ENCODE peak calls at places on chromosomes 13 and 19, in eight cellular contexts. N, D, E, T, Q, G, J and P are unnamed samples.

GRCh38 chr19:42313096-42313839 is at the start of gene TMEM145:
- DNase-seq in N (no peak), D (no peak), E (no peak), T (peak), Q (no peak), G (no peak), J (peak), P (peak)

GRCh38 chr13:107003911-107004310 is 436.0 kb upstream of the ARGLU1 start:
- DNase-seq in N (no peak), D (no peak), E (no peak), T (no peak), Q (no peak), G (no peak), J (no peak), P (no peak)

GRCh38 chr13:71285700-71286099 is 581.3 kb downstream of the DACH1 start:
- DNase-seq in N (no peak), D (no peak), E (no peak), T (no peak), Q (no peak), G (no peak), J (no peak), P (no peak)

GRCh38 chr19:16457195-16457953 is 14.4 kb downstream of the EPS15L1 start:
- DNase-seq in N (no peak), D (peak), E (no peak), T (peak), Q (peak), G (no peak), J (no peak), P (no peak)

GRCh38 chr13:41458187-41458938 is 1.0 kb downstream of the RGCC start:
- DNase-seq in N (no peak), D (peak), E (no peak), T (peak), Q (no peak), G (peak), J (peak), P (peak)

GRCh38 chr13:75910591-75910990 is 274.5 kb downstream of the LMO7 start:
- DNase-seq in N (no peak), D (no peak), E (no peak), T (no peak), Q (no peak), G (no peak), J (no peak), P (no peak)

GRCh38 chr19:35119091-35119490 is 3.5 kb downstream of the FXYD3 start:
- DNase-seq in N (no peak), D (no peak), E (no peak), T (peak), Q (no peak), G (no peak), J (no peak), P (no peak)

GRCh38 chr13:39965309-39965708 is 309.8 kb downstream of the COG6 start:
- DNase-seq in N (no peak), D (no peak), E (no peak), T (no peak), Q (no peak), G (no peak), J (no peak), P (no peak)

GRCh38 chr19:58543826-58544590 is at the start of gene TRIM28:
- DNase-seq in N (peak), D (peak), E (peak), T (peak), Q (peak), G (peak), J (peak), P (peak)

GRCh38 chr13:29993716-29994488 is 143.5 kb upstream of the UBL3 start:
- DNase-seq in N (no peak), D (no peak), E (peak), T (no peak), Q (no peak), G (no peak), J (no peak), P (no peak)

GRCh38 chr13:83935566-83935965 is 53.3 kb upstream of the SLITRK1 start:
- DNase-seq in N (no peak), D (no peak), E (no peak), T (no peak), Q (no peak), G (no peak), J (no peak), P (no peak)

GRCh38 chr13:108342369-108343289 is 73.1 kb downstream of the TNFSF13B start:
- DNase-seq in N (peak), D (no peak), E (no peak), T (no peak), Q (peak), G (no peak), J (peak), P (no peak)

GRCh38 chr19:29294343-29294811 is 81.4 kb upstream of the UQCRFS1 start:
- DNase-seq in N (no peak), D (peak), E (no peak), T (no peak), Q (no peak), G (no peak), J (no peak), P (no peak)

GRCh38 chr19:29945433-29945832 is 3.4 kb downstream of the URI1 start:
- DNase-seq in N (no peak), D (no peak), E (no peak), T (no peak), Q (no peak), G (no peak), J (no peak), P (no peak)

GRCh38 chr19:1844536-1845515 is 3.5 kb downstream of the REXO1 start:
- DNase-seq in N (no peak), D (no peak), E (no peak), T (no peak), Q (no peak), G (no peak), J (no peak), P (no peak)

GRCh38 chr13:33263976-33264619 is 21.5 kb downstream of the STARD13 start:
- DNase-seq in N (no peak), D (no peak), E (no peak), T (no peak), Q (no peak), G (no peak), J (no peak), P (no peak)

GRCh38 chr13:91355826-91356710 is 8.6 kb downstream of the MIR17HG start:
- DNase-seq in N (no peak), D (no peak), E (no peak), T (no peak), Q (no peak), G (no peak), J (no peak), P (no peak)

GRCh38 chr13:91357613-91358383 is 10.3 kb downstream of the MIR17HG start:
- DNase-seq in N (no peak), D (no peak), E (no peak), T (no peak), Q (no peak), G (no peak), J (peak), P (no peak)

GRCh38 chr13:91358384-91358776 is 10.9 kb downstream of the MIR17HG start:
- DNase-seq in N (no peak), D (no peak), E (no peak), T (peak), Q (no peak), G (no peak), J (peak), P (no peak)

GRCh38 chr13:91355099-91355825 is 7.8 kb downstream of the MIR17HG start:
- DNase-seq in N (no peak), D (no peak), E (no peak), T (no peak), Q (no peak), G (no peak), J (no peak), P (no peak)

GRCh38 chr13:91356919-91357612 is 9.6 kb downstream of the MIR17HG start:
- DNase-seq in N (no peak), D (no peak), E (no peak), T (no peak), Q (no peak), G (no peak), J (peak), P (no peak)
- TF ChIP-seq POLR2AphosphoS5 in N (peak), D (no peak), E (no peak), T (no peak), Q (peak), G (no peak), J (no peak), P (no peak)

GRCh38 chr19:12825259-12826131 is 8.9 kb downstream of the RTBDN start:
- DNase-seq in N (no peak), D (no peak), E (no peak), T (peak), Q (no peak), G (no peak), J (peak), P (no peak)
- TF ChIP-seq EP300 in N (no peak), D (no peak), E (no peak), T (no peak), Q (no peak), G (no peak), J (no peak), P (no peak)

DNA sequence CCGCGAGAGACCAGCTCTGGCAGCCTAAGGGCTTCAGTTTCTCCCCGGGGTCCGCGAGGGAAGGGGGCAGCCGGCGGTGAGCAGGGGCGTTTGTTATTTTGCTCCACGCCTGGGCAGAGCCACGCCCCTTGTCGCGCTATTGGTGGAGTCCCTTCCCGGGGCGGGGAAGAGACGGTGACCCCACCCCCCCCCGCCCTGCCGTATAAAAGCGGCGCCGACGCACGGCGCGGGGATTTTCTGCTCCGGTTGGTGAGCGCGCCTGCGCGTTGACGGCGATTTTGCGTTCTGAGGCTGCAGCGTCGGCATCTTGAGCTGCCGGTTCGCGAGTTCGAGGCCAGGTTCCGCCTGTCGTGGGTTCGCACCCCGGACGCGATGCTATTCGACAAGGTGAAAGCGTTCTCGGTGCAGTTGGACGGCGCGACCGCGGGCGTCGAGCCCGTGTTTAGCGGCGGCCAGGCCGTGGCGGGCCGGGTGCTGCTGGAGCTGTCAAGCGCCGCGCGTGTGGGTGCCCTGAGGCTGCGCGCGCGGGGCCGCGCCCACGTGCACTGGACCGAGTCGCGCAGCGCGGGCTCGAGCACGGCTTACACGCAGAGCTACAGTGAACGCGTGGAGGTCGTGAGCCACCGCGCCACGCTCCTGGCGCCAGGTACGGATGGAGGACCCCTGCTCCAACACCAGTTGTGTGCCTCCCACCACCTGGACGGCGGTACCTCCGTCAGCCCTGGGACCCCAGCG is at the start of gene ARRDC2:
- DNase-seq in N (no peak), D (peak), E (peak), T (peak), Q (peak), G (peak), J (peak), P (peak)
- TF ChIP-seq POLR2AphosphoS5 in N (peak), D (no peak), E (peak), T (peak), Q (peak), G (peak), J (no peak), P (peak)

GRCh38 chr19:44752123-44752815 is 3.8 kb downstream of the BCL3 start:
- DNase-seq in N (no peak), D (no peak), E (no peak), T (no peak), Q (no peak), G (no peak), J (no peak), P (no peak)

GRCh38 chr19:44754743-44755066 is 6.2 kb downstream of the BCL3 start:
- DNase-seq in N (no peak), D (no peak), E (no peak), T (no peak), Q (no peak), G (no peak), J (no peak), P (no peak)

GRCh38 chr19:44753932-44754742 is 5.6 kb downstream of the BCL3 start:
- DNase-seq in N (no peak), D (peak), E (peak), T (peak), Q (no peak), G (peak), J (peak), P (peak)

GRCh38 chr19:44753619-44753931 is 5.1 kb downstream of the BCL3 start:
- DNase-seq in N (no peak), D (no peak), E (no peak), T (no peak), Q (no peak), G (no peak), J (no peak), P (no peak)

DNA sequence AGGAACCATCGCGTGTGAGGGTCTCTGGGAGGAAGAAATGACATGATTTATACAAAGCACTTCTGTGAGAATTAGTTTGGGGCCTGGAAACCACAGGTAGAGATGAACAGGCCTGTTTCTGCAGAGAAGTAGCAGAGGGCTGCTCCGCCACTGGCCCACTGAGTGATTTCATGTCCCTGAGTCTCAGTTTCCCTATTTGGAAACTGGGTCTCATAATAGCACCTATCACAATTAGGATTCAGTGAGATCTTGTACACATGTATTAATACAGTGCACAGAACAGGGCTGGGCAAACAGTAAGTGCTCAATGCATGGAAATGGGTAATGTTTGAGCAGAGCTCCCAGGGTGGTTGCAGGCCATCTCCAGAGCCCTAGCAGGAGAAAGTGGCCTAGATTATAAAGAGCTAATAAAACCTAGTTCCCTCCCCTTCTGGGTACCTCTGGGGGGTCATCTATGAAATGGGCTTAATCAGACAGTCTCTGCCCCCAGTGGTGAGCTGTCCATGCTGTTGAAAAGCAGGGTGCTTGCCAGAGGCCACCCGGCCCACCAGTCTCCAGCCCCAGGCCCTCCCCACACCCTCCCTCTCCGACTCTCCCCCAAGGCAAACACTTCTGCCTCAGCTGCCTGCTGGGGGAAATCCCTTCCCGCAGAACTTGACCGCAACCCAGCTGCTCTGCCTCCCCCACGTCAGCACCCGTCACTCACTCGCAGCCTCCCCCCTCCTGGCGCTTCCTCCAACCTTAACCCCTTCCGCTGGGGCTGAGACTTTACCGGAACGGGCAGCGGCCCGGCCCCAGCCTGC is 4.5 kb downstream of the BCL3 start:
- DNase-seq in N (peak), D (peak), E (peak), T (peak), Q (peak), G (peak), J (peak), P (peak)
- TF ChIP-seq EP300 in N (peak), D (peak), E (peak), T (peak), Q (peak), G (peak), J (peak), P (peak)

DNA sequence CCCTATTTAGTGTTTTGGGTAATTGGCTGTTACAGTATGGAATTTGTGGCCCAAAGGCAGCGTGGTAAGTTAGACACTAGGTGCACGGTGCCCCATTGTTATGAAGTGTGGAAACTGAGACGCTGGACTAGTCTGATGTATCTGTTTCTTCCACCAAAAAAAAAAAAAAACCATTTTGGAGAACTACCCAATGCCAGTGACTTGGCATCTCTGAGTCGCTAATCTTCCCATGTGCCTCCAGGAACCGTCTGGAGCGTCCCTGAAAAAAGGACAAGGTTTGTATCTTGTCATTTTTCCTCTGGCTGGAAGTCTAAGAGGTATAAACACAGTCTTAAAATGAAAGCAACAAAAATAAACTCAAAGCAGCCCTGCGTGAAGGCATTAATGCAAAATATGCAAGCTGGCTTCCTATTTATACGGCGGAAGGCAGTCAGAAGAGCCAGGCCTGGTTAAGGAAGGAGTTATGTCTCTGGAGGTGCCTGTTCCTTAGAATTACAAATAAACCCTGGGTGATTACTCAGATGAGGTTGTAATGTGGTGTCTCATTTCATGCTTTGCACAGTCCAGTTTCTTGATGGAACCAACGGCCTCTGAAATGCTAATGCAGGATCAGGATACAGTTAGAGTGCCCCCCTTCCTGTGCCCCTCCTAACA is 20.2 kb downstream of the ACTN4 start:
- DNase-seq in N (no peak), D (no peak), E (no peak), T (no peak), Q (no peak), G (no peak), J (no peak), P (no peak)
- TF ChIP-seq POLR2AphosphoS5 in N (no peak), D (no peak), E (peak), T (no peak), Q (no peak), G (no peak), J (no peak), P (no peak)

GRCh38 chr19:49213791-49214190 is 56.2 kb downstream of the TRPM4 start:
- DNase-seq in N (no peak), D (no peak), E (no peak), T (no peak), Q (no peak), G (no peak), J (peak), P (no peak)
- TF ChIP-seq EP300 in N (no peak), D (no peak), E (no peak), T (no peak), Q (no peak), G (no peak), J (no peak), P (no peak)

GRCh38 chr19:640606-641170 is 1.0 kb downstream of the FGF22 start:
- DNase-seq in N (no peak), D (no peak), E (no peak), T (no peak), Q (no peak), G (no peak), J (no peak), P (no peak)

GRCh38 chr19:640156-640548 is 473 bp downstream of the FGF22 start:
- DNase-seq in N (no peak), D (no peak), E (no peak), T (no peak), Q (no peak), G (no peak), J (no peak), P (no peak)

GRCh38 chr19:641702-642101 is 2.0 kb downstream of the FGF22 start:
- DNase-seq in N (no peak), D (no peak), E (no peak), T (no peak), Q (no peak), G (no peak), J (no peak), P (no peak)

GRCh38 chr19:638901-639250 is 803 bp upstream of the FGF22 start:
- DNase-seq in N (no peak), D (no peak), E (no peak), T (no peak), Q (no peak), G (no peak), J (no peak), P (no peak)

DNA sequence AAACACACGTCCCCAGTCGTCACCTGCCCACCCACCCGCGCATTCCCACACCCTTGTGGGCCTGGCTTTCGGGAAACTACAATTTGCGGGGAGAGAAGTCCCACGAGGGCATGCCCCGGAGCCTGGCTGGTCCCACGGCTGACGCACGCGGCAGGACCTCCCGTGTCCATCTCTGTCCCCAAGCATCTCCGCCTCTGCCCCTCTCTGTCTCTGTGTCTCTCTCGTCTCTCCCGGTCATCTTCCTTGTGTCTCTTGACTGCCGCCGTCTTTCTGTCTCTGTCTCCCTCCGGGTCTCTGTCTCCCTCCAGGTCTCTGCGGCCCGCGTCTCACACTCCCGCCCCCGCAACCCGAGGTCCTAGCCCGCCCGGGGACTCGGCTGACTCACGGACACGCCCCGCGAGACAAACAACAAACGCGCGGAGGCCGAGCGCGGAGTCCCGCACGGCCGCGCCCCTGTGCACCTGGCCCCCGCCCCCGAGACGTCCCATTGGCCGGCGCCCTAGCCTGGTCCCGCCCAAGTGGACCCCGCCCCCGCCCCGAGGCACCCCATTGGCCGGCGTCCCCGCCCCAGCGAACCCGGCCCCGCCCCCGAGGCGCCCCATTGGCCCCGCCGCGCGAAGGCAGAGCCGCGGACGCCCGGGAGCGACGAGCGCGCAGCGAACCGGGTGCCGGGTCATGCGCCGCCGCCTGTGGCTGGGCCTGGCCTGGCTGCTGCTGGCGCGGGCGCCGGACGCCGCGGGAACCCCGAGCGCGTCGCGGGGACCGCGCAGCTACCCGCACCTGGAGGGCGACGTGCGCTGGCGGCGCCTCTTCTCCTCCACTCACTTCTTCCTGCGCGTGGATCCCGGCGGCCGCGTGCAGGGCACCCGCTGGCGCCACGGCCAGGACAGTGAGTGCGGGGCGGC is at the start of gene FGF22:
- DNase-seq in N (no peak), D (peak), E (peak), T (peak), Q (peak), G (peak), J (peak), P (peak)
- TF ChIP-seq POLR2AphosphoS5 in N (no peak), D (no peak), E (peak), T (no peak), Q (no peak), G (peak), J (no peak), P (no peak)